ENCODE peak calls at places on chromosomes 2 and 18, in nine cellular contexts. A, P, O, C, R, N, K, X and U are unnamed samples.

GRCh38 chr2:54054774-54055173 is 60.6 kb upstream of the ACYP2 start:
- DNase-seq in P (no peak), N (no peak), K (no peak), A (no peak), C (no peak), O (no peak), R (no peak), X (no peak), U (no peak)

GRCh38 chr18:80105369-80106167 is 3.5 kb upstream of the ADNP2 start:
- DNase-seq in N (no peak), A (no peak), O (no peak), P (no peak), R (peak; percentile 18), X (no peak), K (no peak), C (no peak), U (no peak)

GRCh38 chr18:52748343-52748742 is 408.3 kb downstream of the DCC start:
- DNase-seq in C (no peak), O (no peak), X (no peak), N (no peak), K (no peak), R (no peak), P (no peak), A (no peak), U (no peak)

GRCh38 chr2:38722271-38723115 is 28.7 kb downstream of the SRSF7 start:
- DNase-seq in C (peak; percentile 64), O (no peak), R (peak; percentile 31), K (no peak), N (no peak), P (no peak), X (no peak), A (no peak), U (no peak)

GRCh38 chr18:73549236-73549635 is 598.4 kb downstream of the FBXO15 start:
- DNase-seq in C (no peak), K (no peak), A (peak; percentile 8), N (no peak), X (no peak), R (no peak), O (no peak), P (no peak), U (no peak)

GRCh38 chr2:169507698-169508097 is 1.8 kb upstream of the KLHL41 start:
- DNase-seq in A (peak; percentile 26), K (no peak), N (peak; percentile 62), R (no peak), P (no peak), O (no peak), C (no peak), X (peak; percentile 88), U (no peak)

GRCh38 chr18:7164610-7165009 is 47.0 kb upstream of the LAMA1 start:
- DNase-seq in O (no peak), N (no peak), A (peak; percentile 27), K (no peak), C (no peak), P (no peak), R (no peak), X (peak; percentile 11), U (peak; percentile 34)

GRCh38 chr18:13235981-13236380 is 17.4 kb downstream of the LDLRAD4 start:
- DNase-seq in X (no peak), K (no peak), C (no peak), A (no peak), O (no peak), N (no peak), P (no peak), R (no peak), U (no peak)

GRCh38 chr2:143161982-143162837 is 33.0 kb downstream of the ARHGAP15 start:
- DNase-seq in N (no peak), C (peak; percentile 45), X (peak; percentile 20), A (peak; percentile 18), K (peak; percentile 33), O (peak; percentile 40), R (no peak), P (peak; percentile 24), U (peak; percentile 64)

GRCh38 chr2:54577944-54578667 is 122.0 kb downstream of the SPTBN1 start:
- DNase-seq in C (no peak), N (no peak), P (no peak), R (no peak), X (peak; percentile 67), K (no peak), O (no peak), A (no peak), U (peak; percentile 55)

GRCh38 chr2:172333206-172333605 is 94.2 kb upstream of the ITGA6 start:
- DNase-seq in N (no peak), K (no peak), R (no peak), P (no peak), A (no peak), C (no peak), O (no peak), X (no peak), U (no peak)

GRCh38 chr18:29849145-29849544 is 1193.4 kb downstream of the DSC3 start:
- DNase-seq in C (no peak), R (no peak), K (no peak), A (no peak), X (no peak), N (no peak), P (no peak), O (no peak), U (no peak)

GRCh38 chr2:235054919-235055318 is 103.1 kb downstream of the SH3BP4 start:
- DNase-seq in N (no peak), C (no peak), K (no peak), O (no peak), P (no peak), A (no peak), X (no peak), R (no peak), U (no peak)

GRCh38 chr2:73187549-73187948 is 14.8 kb upstream of the NOTO start:
- DNase-seq in C (no peak), P (no peak), N (no peak), R (no peak), K (no peak), O (no peak), A (no peak), X (no peak), U (no peak)

GRCh38 chr18:54279477-54280205 is 10.3 kb downstream of the POLI start:
- DNase-seq in K (no peak), R (no peak), X (no peak), O (no peak), A (no peak), P (no peak), N (no peak), C (no peak), U (no peak)

GRCh38 chr2:205708231-205708631 is 25.9 kb downstream of the NRP2 start:
- DNase-seq in X (peak; percentile 93), A (no peak), C (no peak), P (no peak), N (no peak), R (no peak), K (no peak), O (no peak), U (no peak)

GRCh38 chr2:85797959-85798358 is 44.2 kb downstream of the ATOH8 start:
- DNase-seq in P (peak; percentile 35), A (peak; percentile 41), C (no peak), R (no peak), N (peak; percentile 13), X (peak; percentile 78), O (no peak), K (peak; percentile 8), U (peak; percentile 74)

GRCh38 chr18:76564117-76564516 is 69.1 kb upstream of the ZNF516 start:
- DNase-seq in N (no peak), O (no peak), P (no peak), C (no peak), R (no peak), K (no peak), A (peak; percentile 69), X (no peak), U (no peak)

GRCh38 chr2:101418704-101419663 is 31.7 kb upstream of the CREG2 start:
- DNase-seq in A (peak; percentile 33), O (peak; percentile 47), R (no peak), N (peak; percentile 50), C (peak; percentile 16), X (peak; percentile 88), P (peak; percentile 51), K (peak; percentile 44), U (peak; percentile 73)

GRCh38 chr2:86044045-86044444 is 61.6 kb downstream of the POLR1A start:
- DNase-seq in O (no peak), N (no peak), A (no peak), P (no peak), K (no peak), X (no peak), C (no peak), R (no peak), U (no peak)